ENCODE peak calls at places on chromosomes 5 and 9, in eight cellular contexts. J is small intestine; G is stomach; X is right atrium auricular region; K is lower lobe of right lung; D is RWPE2; P is CD4-positive, alpha-beta memory T cell; R is WERI-Rb-1. O is an unnamed sample. For H3K9me3, the result is how much of the 10 kb centered on the place peaks cover.

GRCh38 chr9:4228606-4229005 is 71.3 kb downstream of the GLIS3 start:
- DNase-seq in J (peak), G (no peak), X (no peak), K (no peak), D (no peak), P (no peak), R (no peak), O (no peak)

GRCh38 chr9:134694368-134694665 is 52.7 kb downstream of the COL5A1 start:
- DNase-seq in J (no peak), G (no peak), X (no peak), K (no peak), D (no peak), P (no peak), R (no peak), O (peak)

GRCh38 chr5:160398806-160399205 is 1.0 kb downstream of the FAM200C start:
- DNase-seq in J (no peak), G (no peak), X (no peak), K (no peak), D (no peak), P (no peak), R (no peak), O (no peak)

GRCh38 chr5:110031402-110032140 is 341.8 kb downstream of the MAN2A1 start:
- DNase-seq in J (no peak), G (no peak), X (no peak), K (no peak), D (no peak), P (peak), R (no peak), O (no peak)

GRCh38 chr5:979100-979817 is 29.3 kb upstream of the NKD2 start:
- DNase-seq in J (no peak), G (no peak), X (no peak), K (no peak), D (peak), P (no peak), R (no peak), O (no peak)

GRCh38 chr9:129010267-129010975 is 17.7 kb downstream of the SH3GLB2 start:
- DNase-seq in J (no peak), G (no peak), X (no peak), K (no peak), D (no peak), P (no peak), R (no peak), O (no peak)

GRCh38 chr5:78930742-78931141 is 54.4 kb downstream of the ARSB start:
- DNase-seq in J (no peak), G (no peak), X (no peak), K (no peak), D (no peak), P (no peak), R (no peak), O (no peak)

GRCh38 chr9:85742630-85742928 is 825 bp upstream of the AGTPBP1 start:
- DNase-seq in J (peak), G (no peak), X (no peak), K (no peak), D (no peak), P (no peak), R (no peak), O (no peak)

GRCh38 chr9:124717597-124717996 is 53.5 kb downstream of the NR6A1 start:
- DNase-seq in J (peak), G (no peak), X (no peak), K (no peak), D (no peak), P (no peak), R (no peak), O (no peak)

GRCh38 chr9:114167591-114168091 is 12.3 kb downstream of the COL27A1 start:
- DNase-seq in J (no peak), G (no peak), X (no peak), K (no peak), D (no peak), P (no peak), R (no peak), O (peak)

GRCh38 chr5:167524941-167525485 is 766.4 kb upstream of the WWC1 start:
- DNase-seq in J (no peak), G (no peak), X (no peak), K (no peak), D (no peak), P (no peak), R (no peak), O (no peak)

GRCh38 chr5:142860291-142860690 is 90.1 kb downstream of the ARHGAP26 start:
- DNase-seq in J (peak), G (no peak), X (no peak), K (no peak), D (no peak), P (no peak), R (no peak), O (no peak)

GRCh38 chr5:126917918-126918623 is 112.3 kb downstream of the MARCHF3 start:
- DNase-seq in J (peak), G (no peak), X (no peak), K (peak), D (no peak), P (no peak), R (peak), O (no peak)

GRCh38 chr9:90393355-90394152 is 249.1 kb downstream of the DIRAS2 start:
- DNase-seq in J (peak), G (no peak), X (no peak), K (no peak), D (no peak), P (no peak), R (no peak), O (no peak)

GRCh38 chr9:110129460-110129859 is 78.5 kb downstream of the C9orf152 start:
- DNase-seq in J (no peak), G (no peak), X (no peak), K (no peak), D (no peak), P (no peak), R (no peak), O (no peak)

GRCh38 chr5:147208134-147208533 is 26.7 kb upstream of the STK32A start:
- DNase-seq in J (no peak), G (no peak), X (no peak), K (no peak), D (no peak), P (no peak), R (no peak), O (no peak)

GRCh38 chr9:78439192-78439865 is 142.4 kb downstream of the PSAT1 start:
- DNase-seq in J (peak), G (peak), X (peak), K (peak), D (peak), P (peak), R (peak), O (peak)

GRCh38 chr9:112925058-112925641 is 34.5 kb upstream of the SLC46A2 start:
- DNase-seq in J (peak), G (no peak), X (no peak), K (no peak), D (no peak), P (no peak), R (peak), O (no peak)

GRCh38 chr9:134288731-134289130 is 37.5 kb upstream of the RXRA start:
- DNase-seq in J (no peak), G (no peak), X (no peak), K (peak), D (no peak), P (no peak), R (no peak), O (peak)

GRCh38 chr9:76932778-76933177 is 26.9 kb upstream of the PRUNE2 start:
- DNase-seq in J (no peak), G (no peak), X (no peak), K (no peak), D (no peak), P (no peak), R (no peak), O (no peak)

GRCh38 chr9:16521868-16522381 is 348.5 kb downstream of the BNC2 start:
- DNase-seq in J (no peak), G (no peak), X (no peak), K (peak), D (peak), P (no peak), R (no peak), O (no peak)

GRCh38 chr9:124480621-124480981 is 26.6 kb downstream of the NR5A1 start:
- DNase-seq in J (peak), G (no peak), X (no peak), K (no peak), D (no peak), P (no peak), R (peak), O (no peak)

GRCh38 chr9:132214027-132214622 is 52.3 kb downstream of the NTNG2 start:
- DNase-seq in J (no peak), G (peak), X (peak), K (peak), D (no peak), P (no peak), R (peak), O (no peak)

GRCh38 chr9:90894956-90895687 is 93.5 kb downstream of the SYK start:
- DNase-seq in J (no peak), G (no peak), X (no peak), K (no peak), D (no peak), P (no peak), R (peak), O (no peak)

GRCh38 chr9:2127486-2127885 is 112.3 kb downstream of the SMARCA2 start:
- DNase-seq in J (no peak), G (no peak), X (no peak), K (no peak), D (no peak), P (no peak), R (no peak), O (no peak)

GRCh38 chr5:141811287-141812155 is 66.7 kb downstream of the PCDH1 start:
- DNase-seq in J (peak), G (no peak), X (no peak), K (no peak), D (no peak), P (no peak), R (peak), O (peak)

GRCh38 chr5:92518318-92518913 is 1062.6 kb downstream of the NR2F1-AS1 start:
- DNase-seq in J (peak), G (no peak), X (no peak), K (no peak), D (no peak), P (no peak), R (no peak), O (no peak)

GRCh38 chr5:143955140-143955539 is 143.2 kb downstream of the HMHB1 start:
- DNase-seq in J (no peak), G (no peak), X (no peak), K (no peak), D (no peak), P (no peak), R (no peak), O (no peak)

GRCh38 chr5:176547811-176548210 is 1.3 kb upstream of the CDHR2 start:
- DNase-seq in J (peak), G (peak), X (no peak), K (no peak), D (no peak), P (no peak), R (no peak), O (no peak)

GRCh38 chr9:83625120-83625710 is 2.3 kb downstream of the IDNK start:
- DNase-seq in J (peak), G (no peak), X (no peak), K (no peak), D (no peak), P (no peak), R (no peak), O (no peak)

GRCh38 chr5:62256161-62257017 is 49.6 kb upstream of the KIF2A start:
- DNase-seq in J (peak), G (no peak), X (no peak), K (no peak), D (no peak), P (peak), R (peak), O (no peak)

GRCh38 chr9:138115506-138115905 is 237.9 kb downstream of the CACNA1B start:
- DNase-seq in J (no peak), G (peak), X (no peak), K (no peak), D (no peak), P (no peak), R (no peak), O (peak)

GRCh38 chr9:138114501-138115245 is 237.1 kb downstream of the CACNA1B start:
- DNase-seq in J (no peak), G (peak), X (no peak), K (no peak), D (no peak), P (no peak), R (no peak), O (no peak)

GRCh38 chr9:138112791-138113600 is 235.4 kb downstream of the CACNA1B start:
- DNase-seq in J (no peak), G (peak), X (no peak), K (no peak), D (peak), P (no peak), R (peak), O (no peak)

GRCh38 chr9:138112090-138112748 is 234.6 kb downstream of the CACNA1B start:
- DNase-seq in J (no peak), G (peak), X (no peak), K (no peak), D (no peak), P (no peak), R (no peak), O (peak)

DNA sequence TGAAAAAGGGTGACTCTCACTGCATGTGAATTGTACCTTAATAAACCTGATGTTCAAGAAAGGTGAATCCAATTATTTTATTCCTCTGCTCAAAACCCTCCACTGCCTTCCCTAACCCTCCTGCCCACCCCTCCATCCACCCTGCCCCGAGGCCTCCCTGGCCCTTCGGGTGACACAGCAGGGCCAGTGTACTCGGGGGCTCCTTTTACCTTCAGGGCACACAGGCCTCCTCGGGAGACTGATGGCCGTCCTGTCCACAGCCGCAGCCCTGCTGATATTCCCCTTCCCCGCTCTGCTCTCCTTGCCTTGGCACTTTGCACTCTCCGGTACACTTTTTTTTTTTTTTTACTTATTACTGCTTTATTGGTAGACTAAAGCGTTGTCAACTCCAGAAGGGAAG is 234.0 kb downstream of the CACNA1B start:
- DNase-seq in J (no peak), G (peak), X (no peak), K (no peak), D (no peak), P (no peak), R (no peak), O (peak)
- H3K9me3 ChIP-seq in J (under half), G (under half), X (under half), K (under half), D (under half), P (under half), R (under half), O (under half)

GRCh38 chr9:893843-894420 is 52.4 kb downstream of the DMRT1 start:
- DNase-seq in J (peak), G (peak), X (no peak), K (peak), D (no peak), P (peak), R (peak), O (peak)
- H3K9me3 ChIP-seq in J (under half), G (under half), X (under half), K (under half), D (under half), P (under half), R (under half), O (under half)

GRCh38 chr5:159385994-159386711 is 55.9 kb upstream of the IL12B start:
- DNase-seq in J (no peak), G (no peak), X (no peak), K (no peak), D (no peak), P (no peak), R (no peak), O (no peak)
- H3K9me3 ChIP-seq in J (under half), G (under half), X (under half), K (under half), D (under half), P (under half), R (under half), O (under half)

GRCh38 chr5:162654661-162655406 is 587.3 kb downstream of the GABRG2 start:
- DNase-seq in J (no peak), G (no peak), X (no peak), K (no peak), D (no peak), P (no peak), R (no peak), O (no peak)
- H3K9me3 ChIP-seq in J (under half), G (under half), X (under half), K (under half), D (under half), P (under half), R (under half), O (under half)

O was measured in spleen.